ENCODE peak calls at places on chromosomes 1 and 21, in eight cellular contexts. One of them, this sample, is unnamed.

GRCh38 chr1:234720709-234721436 is 110.9 kb upstream of the IRF2BP2 start:
- DNase-seq in brain microvascular endothelial cell: no peak
- DNase-seq in tibial nerve: no peak
- DNase-seq in epithelial cell of esophagus: no peak
- DNase-seq in A549: no peak
- DNase-seq in heart right ventricle: no peak
- DNase-seq in cardiac muscle cell: no peak
- DNase-seq in right atrium auricular region: no peak
- DNase-seq in this sample: no peak

GRCh38 chr1:194629011-194629410 is 1442.6 kb upstream of the B3GALT2 start:
- DNase-seq in cardiac muscle cell: no peak
- DNase-seq in right atrium auricular region: no peak
- DNase-seq in A549: no peak
- DNase-seq in brain microvascular endothelial cell: no peak
- DNase-seq in epithelial cell of esophagus: peak
- DNase-seq in tibial nerve: no peak
- DNase-seq in heart right ventricle: no peak
- DNase-seq in this sample: no peak

GRCh38 chr1:218479436-218480115 is 134.4 kb downstream of the TGFB2 start:
- DNase-seq in tibial nerve: no peak
- DNase-seq in right atrium auricular region: no peak
- DNase-seq in heart right ventricle: no peak
- DNase-seq in cardiac muscle cell: no peak
- DNase-seq in A549: no peak
- DNase-seq in epithelial cell of esophagus: peak
- DNase-seq in brain microvascular endothelial cell: peak
- DNase-seq in this sample: peak

GRCh38 chr1:157363660-157364140 is 188.6 kb downstream of the FCRL5 start:
- DNase-seq in heart right ventricle: no peak
- DNase-seq in right atrium auricular region: no peak
- DNase-seq in A549: peak
- DNase-seq in cardiac muscle cell: peak
- DNase-seq in brain microvascular endothelial cell: peak
- DNase-seq in tibial nerve: no peak
- DNase-seq in epithelial cell of esophagus: peak
- DNase-seq in this sample: no peak

GRCh38 chr1:184661801-184662200 is 92.9 kb downstream of the EDEM3 start:
- DNase-seq in cardiac muscle cell: no peak
- DNase-seq in tibial nerve: no peak
- DNase-seq in A549: no peak
- DNase-seq in epithelial cell of esophagus: no peak
- DNase-seq in right atrium auricular region: no peak
- DNase-seq in heart right ventricle: no peak
- DNase-seq in brain microvascular endothelial cell: no peak
- DNase-seq in this sample: no peak

GRCh38 chr1:162823771-162824525 is 33.4 kb downstream of the HSD17B7 start:
- DNase-seq in epithelial cell of esophagus: peak
- DNase-seq in cardiac muscle cell: no peak
- DNase-seq in heart right ventricle: no peak
- DNase-seq in tibial nerve: no peak
- DNase-seq in A549: no peak
- DNase-seq in brain microvascular endothelial cell: no peak
- DNase-seq in right atrium auricular region: no peak
- DNase-seq in this sample: no peak

GRCh38 chr1:210053126-210053525 is 115.1 kb downstream of the SYT14 start:
- DNase-seq in tibial nerve: no peak
- DNase-seq in brain microvascular endothelial cell: no peak
- DNase-seq in epithelial cell of esophagus: no peak
- DNase-seq in cardiac muscle cell: no peak
- DNase-seq in right atrium auricular region: no peak
- DNase-seq in A549: no peak
- DNase-seq in heart right ventricle: no peak
- DNase-seq in this sample: no peak

GRCh38 chr1:245270063-245270462 is 115.3 kb downstream of the KIF26B start:
- DNase-seq in epithelial cell of esophagus: no peak
- DNase-seq in tibial nerve: no peak
- DNase-seq in cardiac muscle cell: no peak
- DNase-seq in heart right ventricle: no peak
- DNase-seq in right atrium auricular region: no peak
- DNase-seq in brain microvascular endothelial cell: no peak
- DNase-seq in A549: no peak
- DNase-seq in this sample: no peak

GRCh38 chr1:70685300-70686286 is 274.5 kb downstream of the CTH start:
- DNase-seq in cardiac muscle cell: peak
- DNase-seq in A549: peak
- DNase-seq in epithelial cell of esophagus: peak
- DNase-seq in brain microvascular endothelial cell: peak
- DNase-seq in heart right ventricle: peak
- DNase-seq in right atrium auricular region: peak
- DNase-seq in tibial nerve: peak
- DNase-seq in this sample: no peak

GRCh38 chr1:161427733-161428516 is 60.2 kb upstream of the CFAP126 start:
- DNase-seq in cardiac muscle cell: no peak
- DNase-seq in A549: peak
- DNase-seq in heart right ventricle: no peak
- DNase-seq in epithelial cell of esophagus: peak
- DNase-seq in tibial nerve: no peak
- DNase-seq in brain microvascular endothelial cell: peak
- DNase-seq in right atrium auricular region: no peak
- DNase-seq in this sample: no peak

GRCh38 chr1:181990730-181991129 is 70.8 kb downstream of the ZNF648 start:
- DNase-seq in A549: no peak
- DNase-seq in cardiac muscle cell: no peak
- DNase-seq in epithelial cell of esophagus: no peak
- DNase-seq in right atrium auricular region: no peak
- DNase-seq in brain microvascular endothelial cell: no peak
- DNase-seq in heart right ventricle: no peak
- DNase-seq in tibial nerve: no peak
- DNase-seq in this sample: no peak

GRCh38 chr1:55826413-55827080 is 611.4 kb upstream of the USP24 start:
- DNase-seq in brain microvascular endothelial cell: no peak
- DNase-seq in A549: no peak
- DNase-seq in cardiac muscle cell: no peak
- DNase-seq in heart right ventricle: no peak
- DNase-seq in right atrium auricular region: no peak
- DNase-seq in tibial nerve: no peak
- DNase-seq in epithelial cell of esophagus: no peak
- DNase-seq in this sample: no peak

GRCh38 chr1:91891969-91892368 is 6.0 kb upstream of the TGFBR3 start:
- DNase-seq in right atrium auricular region: no peak
- DNase-seq in brain microvascular endothelial cell: no peak
- DNase-seq in epithelial cell of esophagus: no peak
- DNase-seq in A549: no peak
- DNase-seq in heart right ventricle: no peak
- DNase-seq in tibial nerve: no peak
- DNase-seq in cardiac muscle cell: no peak
- DNase-seq in this sample: no peak

DNA sequence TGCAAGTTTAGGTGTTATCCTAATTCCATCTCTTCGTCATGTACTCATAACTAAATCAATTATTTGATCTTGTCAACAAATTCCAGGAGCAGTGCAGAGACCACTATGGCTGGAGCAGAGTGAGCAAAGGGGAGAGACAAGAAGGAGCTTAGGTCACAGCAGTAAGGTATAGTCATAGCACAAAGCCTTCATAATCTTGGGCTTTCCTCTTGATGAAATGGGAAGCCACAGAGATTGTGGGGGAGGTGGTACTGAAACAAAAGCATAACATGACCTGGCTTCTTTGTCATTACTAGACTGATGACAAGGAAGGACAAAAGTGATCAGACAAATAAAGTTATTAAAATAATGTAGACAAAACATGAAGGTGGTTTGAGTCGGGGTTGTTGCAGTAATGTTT is 60.1 kb upstream of the PTGS2 start:
- DNase-seq in heart right ventricle: no peak
- DNase-seq in brain microvascular endothelial cell: no peak
- DNase-seq in cardiac muscle cell: no peak
- DNase-seq in tibial nerve: no peak
- DNase-seq in epithelial cell of esophagus: no peak
- DNase-seq in right atrium auricular region: no peak
- DNase-seq in A549: no peak
- DNase-seq in this sample: no peak
- H3K4me3 ChIP-seq in heart right ventricle: no peak
- H3K4me3 ChIP-seq in brain microvascular endothelial cell: no peak
- H3K4me3 ChIP-seq in cardiac muscle cell: no peak
- H3K4me3 ChIP-seq in tibial nerve: no peak
- H3K4me3 ChIP-seq in epithelial cell of esophagus: no peak
- H3K4me3 ChIP-seq in right atrium auricular region: no peak
- H3K4me3 ChIP-seq in A549: no peak
- H3K4me3 ChIP-seq in this sample: no peak

GRCh38 chr1:111227434-111227833 is at the start of gene CHI3L2:
- DNase-seq in right atrium auricular region: no peak
- DNase-seq in tibial nerve: no peak
- DNase-seq in epithelial cell of esophagus: peak
- DNase-seq in A549: no peak
- DNase-seq in cardiac muscle cell: no peak
- DNase-seq in brain microvascular endothelial cell: no peak
- DNase-seq in heart right ventricle: no peak
- DNase-seq in this sample: no peak
- H3K4me3 ChIP-seq in right atrium auricular region: no peak
- H3K4me3 ChIP-seq in tibial nerve: no peak
- H3K4me3 ChIP-seq in epithelial cell of esophagus: no peak
- H3K4me3 ChIP-seq in A549: no peak
- H3K4me3 ChIP-seq in cardiac muscle cell: no peak
- H3K4me3 ChIP-seq in brain microvascular endothelial cell: no peak
- H3K4me3 ChIP-seq in heart right ventricle: no peak
- H3K4me3 ChIP-seq in this sample: no peak

GRCh38 chr1:170247751-170248521 is 102.2 kb downstream of the NTMT2 start:
- DNase-seq in A549: no peak
- DNase-seq in cardiac muscle cell: peak
- DNase-seq in right atrium auricular region: no peak
- DNase-seq in tibial nerve: no peak
- DNase-seq in heart right ventricle: no peak
- DNase-seq in brain microvascular endothelial cell: no peak
- DNase-seq in epithelial cell of esophagus: no peak
- DNase-seq in this sample: no peak
- H3K4me3 ChIP-seq in A549: no peak
- H3K4me3 ChIP-seq in cardiac muscle cell: no peak
- H3K4me3 ChIP-seq in right atrium auricular region: no peak
- H3K4me3 ChIP-seq in tibial nerve: no peak
- H3K4me3 ChIP-seq in heart right ventricle: no peak
- H3K4me3 ChIP-seq in brain microvascular endothelial cell: no peak
- H3K4me3 ChIP-seq in epithelial cell of esophagus: no peak
- H3K4me3 ChIP-seq in this sample: no peak

DNA sequence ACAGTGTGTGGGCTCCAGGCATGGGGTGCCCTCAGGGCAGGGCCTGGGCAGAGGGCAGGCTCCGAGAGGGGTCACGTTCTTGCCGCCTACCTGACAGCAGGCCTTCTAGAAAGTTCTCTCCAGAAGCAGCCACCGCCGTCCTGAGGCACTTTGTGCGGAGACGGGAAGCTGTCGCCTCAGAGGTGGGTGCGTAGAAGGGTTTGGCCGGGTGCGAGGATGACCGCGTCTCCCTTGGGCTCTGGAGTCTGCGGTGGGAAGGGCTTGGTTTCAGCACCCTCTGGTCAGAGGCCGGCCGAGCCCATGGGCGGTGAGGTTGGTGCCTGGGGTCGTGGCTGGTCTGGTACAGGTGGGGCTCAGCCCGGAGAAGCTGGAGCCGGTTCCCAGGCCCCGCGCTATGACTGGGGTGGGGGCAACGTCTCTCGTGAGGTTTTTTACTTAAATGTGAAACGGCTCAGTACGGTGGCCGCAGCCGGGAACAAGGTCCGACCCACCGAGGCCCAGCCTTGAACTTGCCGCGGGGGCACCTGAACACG is 10.1 kb upstream of the TTLL10 start:
- DNase-seq in brain microvascular endothelial cell: no peak
- DNase-seq in tibial nerve: no peak
- DNase-seq in cardiac muscle cell: no peak
- DNase-seq in A549: no peak
- DNase-seq in epithelial cell of esophagus: peak
- DNase-seq in right atrium auricular region: no peak
- DNase-seq in heart right ventricle: no peak
- DNase-seq in this sample: no peak
- H3K4me3 ChIP-seq in brain microvascular endothelial cell: no peak
- H3K4me3 ChIP-seq in tibial nerve: no peak
- H3K4me3 ChIP-seq in cardiac muscle cell: no peak
- H3K4me3 ChIP-seq in A549: no peak
- H3K4me3 ChIP-seq in epithelial cell of esophagus: peak
- H3K4me3 ChIP-seq in right atrium auricular region: no peak
- H3K4me3 ChIP-seq in heart right ventricle: no peak
- H3K4me3 ChIP-seq in this sample: no peak

GRCh38 chr21:27787046-27787445 is 820.2 kb upstream of the ADAMTS5 start:
- DNase-seq in right atrium auricular region: no peak
- DNase-seq in tibial nerve: no peak
- DNase-seq in brain microvascular endothelial cell: no peak
- DNase-seq in cardiac muscle cell: no peak
- DNase-seq in epithelial cell of esophagus: peak
- DNase-seq in heart right ventricle: no peak
- DNase-seq in A549: no peak
- DNase-seq in this sample: no peak
- H3K4me3 ChIP-seq in right atrium auricular region: no peak
- H3K4me3 ChIP-seq in tibial nerve: no peak
- H3K4me3 ChIP-seq in brain microvascular endothelial cell: no peak
- H3K4me3 ChIP-seq in cardiac muscle cell: no peak
- H3K4me3 ChIP-seq in epithelial cell of esophagus: no peak
- H3K4me3 ChIP-seq in heart right ventricle: no peak
- H3K4me3 ChIP-seq in A549: no peak
- H3K4me3 ChIP-seq in this sample: no peak

DNA sequence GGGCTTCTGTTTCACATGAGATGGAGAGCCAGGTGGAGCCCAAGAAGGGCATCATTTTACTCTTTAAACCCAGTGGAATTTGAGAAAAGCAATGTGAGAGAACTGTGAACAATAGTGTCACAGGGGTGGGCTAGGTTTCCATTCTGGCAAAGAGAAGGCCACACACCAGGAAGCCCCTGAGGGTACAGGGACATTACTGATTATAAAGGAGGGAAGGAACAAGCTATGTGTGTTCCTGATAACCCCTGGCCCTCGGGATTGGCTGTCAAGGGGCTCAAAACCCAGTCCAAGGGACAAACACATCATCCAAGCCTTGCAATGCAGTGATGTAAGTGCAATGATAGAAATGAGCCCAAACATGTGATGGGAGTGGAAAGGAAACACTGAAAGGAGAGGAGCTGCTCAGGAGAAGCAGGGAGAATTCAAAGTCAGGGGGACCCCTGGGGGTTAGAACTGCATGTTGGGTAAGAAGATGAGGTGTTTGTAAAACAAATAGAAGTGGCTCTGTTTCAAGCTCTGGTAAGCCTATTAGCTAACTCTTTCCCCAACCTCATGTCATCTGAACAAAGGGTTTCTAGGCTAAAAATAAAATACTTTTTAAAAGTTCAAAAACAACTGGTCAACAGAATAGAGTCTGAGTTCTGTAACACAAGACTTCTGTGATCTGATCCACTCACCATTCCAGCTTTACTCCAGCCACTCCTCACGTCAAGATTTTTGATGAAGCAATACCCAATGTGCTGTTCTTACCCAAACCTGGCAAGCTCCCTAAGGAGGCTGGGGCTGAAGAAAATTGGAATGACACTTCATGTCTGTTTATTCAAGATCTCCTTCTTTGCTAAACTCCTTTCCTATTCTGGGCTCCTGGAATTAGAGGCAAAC is 51.1 kb upstream of the IL12RB2 start:
- DNase-seq in right atrium auricular region: peak
- DNase-seq in epithelial cell of esophagus: peak
- DNase-seq in A549: no peak
- DNase-seq in brain microvascular endothelial cell: no peak
- DNase-seq in cardiac muscle cell: no peak
- DNase-seq in tibial nerve: no peak
- DNase-seq in heart right ventricle: no peak
- DNase-seq in this sample: no peak
- H3K4me3 ChIP-seq in right atrium auricular region: no peak
- H3K4me3 ChIP-seq in epithelial cell of esophagus: no peak
- H3K4me3 ChIP-seq in A549: no peak
- H3K4me3 ChIP-seq in brain microvascular endothelial cell: no peak
- H3K4me3 ChIP-seq in cardiac muscle cell: no peak
- H3K4me3 ChIP-seq in tibial nerve: no peak
- H3K4me3 ChIP-seq in heart right ventricle: no peak
- H3K4me3 ChIP-seq in this sample: no peak

GRCh38 chr1:36093226-36093625 is 4.5 kb downstream of the ADPRS start:
- DNase-seq in tibial nerve: no peak
- DNase-seq in right atrium auricular region: no peak
- DNase-seq in A549: no peak
- DNase-seq in epithelial cell of esophagus: no peak
- DNase-seq in cardiac muscle cell: no peak
- DNase-seq in brain microvascular endothelial cell: no peak
- DNase-seq in heart right ventricle: no peak
- DNase-seq in this sample: no peak
- H3K4me3 ChIP-seq in tibial nerve: no peak
- H3K4me3 ChIP-seq in right atrium auricular region: no peak
- H3K4me3 ChIP-seq in A549: no peak
- H3K4me3 ChIP-seq in epithelial cell of esophagus: no peak
- H3K4me3 ChIP-seq in cardiac muscle cell: no peak
- H3K4me3 ChIP-seq in brain microvascular endothelial cell: no peak
- H3K4me3 ChIP-seq in heart right ventricle: no peak
- H3K4me3 ChIP-seq in this sample: no peak